ENCODE peak calls at places on chromosome X, in nine cellular contexts. R, P, W, J, V, Q, A, M and Z are unnamed samples.

GRCh38 chrX:39854772-39855747 is 242.7 kb downstream of the BCOR start:
- DNase-seq in P (no peak), V (peak; percentile 88), R (peak; percentile 93), W (peak; percentile 58), Q (peak; percentile 9), A (no peak), J (no peak), M (no peak), Z (no peak)

GRCh38 chrX:115679460-115679859 is 118.5 kb downstream of the PLS3 start:
- DNase-seq in P (no peak), V (no peak), R (peak; percentile 26), W (no peak), Q (peak; percentile 11), J (peak; percentile 7), M (peak; percentile 67), A (peak; percentile 35), Z (no peak)

GRCh38 chrX:152928761-152929400 is 31.0 kb downstream of the ZNF185 start:
- DNase-seq in M (no peak), V (no peak), P (no peak), Q (no peak), W (no peak), R (no peak), J (no peak), A (no peak), Z (no peak)

GRCh38 chrX:2401590-2402360 is 99.0 kb downstream of the DHRSX start:
- DNase-seq in A (no peak), R (no peak), V (no peak), M (no peak), J (peak; percentile 89), W (no peak), P (no peak), Q (no peak), Z (no peak)

GRCh38 chrX:150299579-150299978 is 63.5 kb upstream of the MAMLD1 start:
- DNase-seq in V (no peak), J (no peak), Q (no peak), P (no peak), M (no peak), A (no peak), R (no peak), W (no peak), Z (no peak)

GRCh38 chrX:51641421-51642021 is 22.8 kb upstream of the CENPVL3 start:
- DNase-seq in R (peak; percentile 32), P (no peak), Q (peak; percentile 0), W (peak; percentile 23), J (peak; percentile 36), M (peak; percentile 81), A (peak; percentile 63), V (no peak), Z (no peak)

GRCh38 chrX:68428431-68428830 is 4.9 kb downstream of the OPHN1 start:
- DNase-seq in A (no peak), Q (no peak), P (no peak), V (no peak), R (no peak), M (peak; percentile 17), W (no peak), J (no peak), Z (no peak)

GRCh38 chrX:21493226-21493850 is 119.1 kb downstream of the CNKSR2 start:
- DNase-seq in V (no peak), P (no peak), A (no peak), M (no peak), Q (no peak), R (no peak), W (no peak), J (no peak), Z (no peak)

GRCh38 chrX:20951016-20951795 is 423.0 kb upstream of the CNKSR2 start:
- DNase-seq in J (no peak), W (no peak), R (no peak), P (no peak), V (no peak), M (no peak), Q (no peak), A (no peak), Z (no peak)

GRCh38 chrX:95629737-95630136 is 1054.9 kb upstream of the DIAPH2 start:
- DNase-seq in W (no peak), P (no peak), V (no peak), Q (no peak), R (peak; percentile 15), M (peak; percentile 2), A (no peak), J (no peak), Z (no peak)

GRCh38 chrX:116285506-116285905 is 115.0 kb downstream of the AGTR2 start:
- DNase-seq in P (no peak), R (no peak), M (no peak), W (no peak), A (no peak), J (no peak), Q (no peak), V (no peak), Z (no peak)

GRCh38 chrX:106203315-106203714 is 35.2 kb downstream of the PWWP3B start:
- DNase-seq in A (no peak), W (no peak), M (no peak), J (no peak), R (no peak), V (no peak), Q (no peak), P (no peak), Z (no peak)